ENCODE peak calls at places on chromosomes 7 and 10, in ten cellular contexts. One of them, this sample, is unnamed.

GRCh38 chr10:99854860-99855259 is 72.4 kb downstream of the ABCC2 start:
- DNase-seq in glutamatergic neuron: no peak
- DNase-seq in neuronal stem cell: no peak
- DNase-seq in dermis microvascular lymphatic vessel endothelial cell: peak; percentile 82
- DNase-seq in SHP77 treated with DMSO at 0.1 percent for 48 hours: peak; percentile 17
- DNase-seq in A549: peak; percentile 81
- DNase-seq in activated CD4-positive, alpha-beta T cell treated with anti-CD3 and anti-CD28 coated beads, Interleukin-2, amount 50 U/mL, for 4 hours: no peak
- DNase-seq in astrocyte of the hippocampus: peak; percentile 75
- DNase-seq in kidney tubule cell: peak; percentile 22
- DNase-seq in OCI-LY7: peak; percentile 20
- DNase-seq in this sample: no peak

GRCh38 chr7:2680256-2680655 is 7.7 kb upstream of the AMZ1 start:
- DNase-seq in glutamatergic neuron: no peak
- DNase-seq in neuronal stem cell: no peak
- DNase-seq in dermis microvascular lymphatic vessel endothelial cell: no peak
- DNase-seq in SHP77 treated with DMSO at 0.1 percent for 48 hours: no peak
- DNase-seq in A549: no peak
- DNase-seq in activated CD4-positive, alpha-beta T cell treated with anti-CD3 and anti-CD28 coated beads, Interleukin-2, amount 50 U/mL, for 4 hours: no peak
- DNase-seq in astrocyte of the hippocampus: no peak
- DNase-seq in kidney tubule cell: no peak
- DNase-seq in OCI-LY7: no peak
- DNase-seq in this sample: no peak

GRCh38 chr7:26723140-26723539 is 141.2 kb downstream of the SKAP2 start:
- DNase-seq in glutamatergic neuron: no peak
- DNase-seq in neuronal stem cell: peak; percentile 5
- DNase-seq in dermis microvascular lymphatic vessel endothelial cell: no peak
- DNase-seq in SHP77 treated with DMSO at 0.1 percent for 48 hours: no peak
- DNase-seq in A549: no peak
- DNase-seq in activated CD4-positive, alpha-beta T cell treated with anti-CD3 and anti-CD28 coated beads, Interleukin-2, amount 50 U/mL, for 4 hours: no peak
- DNase-seq in astrocyte of the hippocampus: no peak
- DNase-seq in kidney tubule cell: peak; percentile 39
- DNase-seq in OCI-LY7: peak; percentile 30
- DNase-seq in this sample: no peak

GRCh38 chr7:79786187-79786586 is 332.7 kb upstream of the MAGI2 start:
- DNase-seq in glutamatergic neuron: no peak
- DNase-seq in neuronal stem cell: no peak
- DNase-seq in dermis microvascular lymphatic vessel endothelial cell: no peak
- DNase-seq in SHP77 treated with DMSO at 0.1 percent for 48 hours: no peak
- DNase-seq in A549: no peak
- DNase-seq in activated CD4-positive, alpha-beta T cell treated with anti-CD3 and anti-CD28 coated beads, Interleukin-2, amount 50 U/mL, for 4 hours: no peak
- DNase-seq in astrocyte of the hippocampus: peak; percentile 2
- DNase-seq in kidney tubule cell: no peak
- DNase-seq in OCI-LY7: no peak
- DNase-seq in this sample: no peak

GRCh38 chr10:124827474-124827873 is 25.9 kb downstream of the ABRAXAS2 start:
- DNase-seq in glutamatergic neuron: no peak
- DNase-seq in neuronal stem cell: no peak
- DNase-seq in dermis microvascular lymphatic vessel endothelial cell: peak; percentile 32
- DNase-seq in SHP77 treated with DMSO at 0.1 percent for 48 hours: peak; percentile 6
- DNase-seq in A549: peak; percentile 19
- DNase-seq in activated CD4-positive, alpha-beta T cell treated with anti-CD3 and anti-CD28 coated beads, Interleukin-2, amount 50 U/mL, for 4 hours: no peak
- DNase-seq in astrocyte of the hippocampus: peak; percentile 10
- DNase-seq in kidney tubule cell: peak; percentile 8
- DNase-seq in OCI-LY7: peak; percentile 51
- DNase-seq in this sample: peak; percentile 1

GRCh38 chr10:5533098-5533731 is 8.5 kb downstream of the CALML3 start:
- DNase-seq in glutamatergic neuron: peak; percentile 6
- DNase-seq in neuronal stem cell: no peak
- DNase-seq in dermis microvascular lymphatic vessel endothelial cell: no peak
- DNase-seq in SHP77 treated with DMSO at 0.1 percent for 48 hours: no peak
- DNase-seq in A549: no peak
- DNase-seq in activated CD4-positive, alpha-beta T cell treated with anti-CD3 and anti-CD28 coated beads, Interleukin-2, amount 50 U/mL, for 4 hours: no peak
- DNase-seq in astrocyte of the hippocampus: no peak
- DNase-seq in kidney tubule cell: no peak
- DNase-seq in OCI-LY7: no peak
- DNase-seq in this sample: no peak

GRCh38 chr10:21926949-21927348 is 76.6 kb downstream of the DNAJC1 start:
- DNase-seq in glutamatergic neuron: no peak
- DNase-seq in neuronal stem cell: no peak
- DNase-seq in dermis microvascular lymphatic vessel endothelial cell: peak; percentile 77
- DNase-seq in SHP77 treated with DMSO at 0.1 percent for 48 hours: no peak
- DNase-seq in A549: peak; percentile 74
- DNase-seq in activated CD4-positive, alpha-beta T cell treated with anti-CD3 and anti-CD28 coated beads, Interleukin-2, amount 50 U/mL, for 4 hours: no peak
- DNase-seq in astrocyte of the hippocampus: peak; percentile 96
- DNase-seq in kidney tubule cell: peak; percentile 94
- DNase-seq in OCI-LY7: no peak
- DNase-seq in this sample: no peak

GRCh38 chr7:68699090-68699711 is 899.1 kb upstream of the AUTS2 start:
- DNase-seq in glutamatergic neuron: no peak
- DNase-seq in neuronal stem cell: no peak
- DNase-seq in dermis microvascular lymphatic vessel endothelial cell: no peak
- DNase-seq in SHP77 treated with DMSO at 0.1 percent for 48 hours: no peak
- DNase-seq in A549: peak; percentile 91
- DNase-seq in activated CD4-positive, alpha-beta T cell treated with anti-CD3 and anti-CD28 coated beads, Interleukin-2, amount 50 U/mL, for 4 hours: no peak
- DNase-seq in astrocyte of the hippocampus: peak; percentile 90
- DNase-seq in kidney tubule cell: peak; percentile 96
- DNase-seq in OCI-LY7: no peak
- DNase-seq in this sample: no peak

GRCh38 chr7:158047386-158048059 is 540.1 kb downstream of the PTPRN2 start:
- DNase-seq in glutamatergic neuron: no peak
- DNase-seq in neuronal stem cell: no peak
- DNase-seq in dermis microvascular lymphatic vessel endothelial cell: no peak
- DNase-seq in SHP77 treated with DMSO at 0.1 percent for 48 hours: no peak
- DNase-seq in A549: no peak
- DNase-seq in activated CD4-positive, alpha-beta T cell treated with anti-CD3 and anti-CD28 coated beads, Interleukin-2, amount 50 U/mL, for 4 hours: no peak
- DNase-seq in astrocyte of the hippocampus: no peak
- DNase-seq in kidney tubule cell: no peak
- DNase-seq in OCI-LY7: no peak
- DNase-seq in this sample: no peak

GRCh38 chr7:3730271-3730670 is 429.2 kb downstream of the SDK1 start:
- DNase-seq in glutamatergic neuron: no peak
- DNase-seq in neuronal stem cell: no peak
- DNase-seq in dermis microvascular lymphatic vessel endothelial cell: no peak
- DNase-seq in SHP77 treated with DMSO at 0.1 percent for 48 hours: no peak
- DNase-seq in A549: no peak
- DNase-seq in activated CD4-positive, alpha-beta T cell treated with anti-CD3 and anti-CD28 coated beads, Interleukin-2, amount 50 U/mL, for 4 hours: no peak
- DNase-seq in astrocyte of the hippocampus: peak; percentile 41
- DNase-seq in kidney tubule cell: no peak
- DNase-seq in OCI-LY7: no peak
- DNase-seq in this sample: no peak

GRCh38 chr10:111035542-111035941 is 41.3 kb upstream of the ADRA2A start:
- DNase-seq in glutamatergic neuron: no peak
- DNase-seq in neuronal stem cell: no peak
- DNase-seq in dermis microvascular lymphatic vessel endothelial cell: no peak
- DNase-seq in SHP77 treated with DMSO at 0.1 percent for 48 hours: no peak
- DNase-seq in A549: no peak
- DNase-seq in activated CD4-positive, alpha-beta T cell treated with anti-CD3 and anti-CD28 coated beads, Interleukin-2, amount 50 U/mL, for 4 hours: no peak
- DNase-seq in astrocyte of the hippocampus: no peak
- DNase-seq in kidney tubule cell: no peak
- DNase-seq in OCI-LY7: no peak
- DNase-seq in this sample: no peak

GRCh38 chr10:70174058-70174741 is 3.9 kb upstream of the SAR1A start:
- DNase-seq in glutamatergic neuron: no peak
- DNase-seq in neuronal stem cell: no peak
- DNase-seq in dermis microvascular lymphatic vessel endothelial cell: peak; percentile 64
- DNase-seq in SHP77 treated with DMSO at 0.1 percent for 48 hours: no peak
- DNase-seq in A549: no peak
- DNase-seq in activated CD4-positive, alpha-beta T cell treated with anti-CD3 and anti-CD28 coated beads, Interleukin-2, amount 50 U/mL, for 4 hours: no peak
- DNase-seq in astrocyte of the hippocampus: peak; percentile 41
- DNase-seq in kidney tubule cell: peak; percentile 54
- DNase-seq in OCI-LY7: peak; percentile 77
- DNase-seq in this sample: no peak

GRCh38 chr7:128672927-128673517 is 930 bp downstream of the GARIN1A start:
- DNase-seq in glutamatergic neuron: peak; percentile 59
- DNase-seq in neuronal stem cell: no peak
- DNase-seq in dermis microvascular lymphatic vessel endothelial cell: peak; percentile 30
- DNase-seq in SHP77 treated with DMSO at 0.1 percent for 48 hours: no peak
- DNase-seq in A549: peak; percentile 43
- DNase-seq in activated CD4-positive, alpha-beta T cell treated with anti-CD3 and anti-CD28 coated beads, Interleukin-2, amount 50 U/mL, for 4 hours: no peak
- DNase-seq in astrocyte of the hippocampus: peak; percentile 33
- DNase-seq in kidney tubule cell: peak; percentile 22
- DNase-seq in OCI-LY7: peak; percentile 36
- DNase-seq in this sample: no peak

This sample was measured in NCI-H2081.